ENCODE peak calls at places on chromosomes 3 and 15, in five cellular contexts. I is putamen; A is psoas muscle; O is fibroblast of gingiva; S is activated T-helper 1 cell treated with anti-CD3 and anti-CD28 coated beads, Interleukin-2, amount 50 U/mL, for 16 hours. U is an unnamed sample.

GRCh38 chr3:2950159-2950558 is 160.0 kb downstream of the IL5RA start:
- DNase-seq in I (no peak), A (no peak), O (no peak), S (no peak), U (no peak)

GRCh38 chr15:70478251-70478990 is 284.9 kb downstream of the UACA start:
- DNase-seq in I (peak; percentile 39), A (no peak), O (no peak), S (no peak), U (peak; percentile 12)

GRCh38 chr3:28924744-28925360 is 356.0 kb upstream of the RBMS3 start:
- DNase-seq in I (no peak), A (no peak), O (peak; percentile 11), S (no peak), U (no peak)

GRCh38 chr15:43509923-43510229 is 7.5 kb upstream of the MAP1A start:
- DNase-seq in I (no peak), A (no peak), O (no peak), S (no peak), U (no peak)

GRCh38 chr3:115272036-115272824 is 125.1 kb upstream of the ZBTB20 start:
- DNase-seq in I (peak; percentile 72), A (no peak), O (peak; percentile 75), S (no peak), U (peak; percentile 19)

GRCh38 chr3:173066044-173066679 is 74.9 kb downstream of the SPATA16 start:
- DNase-seq in I (no peak), A (no peak), O (peak; percentile 48), S (no peak), U (no peak)

GRCh38 chr3:8663177-8664061 is 18.8 kb upstream of the SSUH2 start:
- DNase-seq in I (peak; percentile 18), A (peak; percentile 32), O (peak; percentile 38), S (no peak), U (peak; percentile 41)

GRCh38 chr15:68354923-68355322 is 77.0 kb downstream of the ITGA11 start:
- DNase-seq in I (no peak), A (no peak), O (peak; percentile 17), S (no peak), U (no peak)

GRCh38 chr15:72782993-72783562 is 480 bp downstream of the ADPGK start:
- DNase-seq in I (peak; percentile 44), A (peak; percentile 69), O (peak; percentile 66), S (no peak), U (peak; percentile 47)

GRCh38 chr3:129829640-129830039 is 63.9 kb downstream of the TMCC1 start:
- DNase-seq in I (peak; percentile 72), A (peak; percentile 23), O (peak; percentile 89), S (no peak), U (peak; percentile 81)

GRCh38 chr15:66294157-66294931 is 976 bp downstream of the DIS3L start:
- DNase-seq in I (peak; percentile 40), A (no peak), O (peak; percentile 66), S (no peak), U (no peak)

GRCh38 chr3:48493203-48493501 is 10.8 kb downstream of the SHISA5 start:
- DNase-seq in I (no peak), A (no peak), O (no peak), S (no peak), U (no peak)

GRCh38 chr3:10248984-10249748 is 907 bp downstream of the TATDN2 start:
- DNase-seq in I (peak; percentile 50), A (peak; percentile 29), O (no peak), S (peak; percentile 15), U (no peak)

GRCh38 chr3:76859596-76859995 is 180.3 kb upstream of the ROBO2 start:
- DNase-seq in I (no peak), A (no peak), O (peak; percentile 6), S (no peak), U (no peak)

GRCh38 chr15:60957111-60957510 is 272.0 kb downstream of the RORA start:
- DNase-seq in I (peak; percentile 65), A (no peak), O (no peak), S (no peak), U (no peak)

GRCh38 chr15:64635486-64635815 is 139.9 kb downstream of the RBPMS2 start:
- DNase-seq in I (no peak), A (no peak), O (peak; percentile 59), S (no peak), U (peak; percentile 23)